ENCODE peak calls at places on chromosomes 5 and 9, in four cellular contexts. L is HepG2, E is GM12878, U is H1. X is an unnamed sample.

GRCh38 chr9:100066539-100066938 is 32.3 kb downstream of the ERP44 start:
- DNase-seq in L (no peak), E (peak), U (no peak), X (no peak)

GRCh38 chr5:143428738-143429420 is 25.4 kb upstream of the NR3C1 start:
- DNase-seq in L (no peak), E (no peak), U (no peak), X (no peak)

GRCh38 chr9:88535226-88535931 is 401 bp downstream of the NXNL2 start:
- DNase-seq in L (no peak), E (no peak), U (no peak), X (no peak)

GRCh38 chr5:121890297-121890858 is 38.7 kb downstream of the FTMT start:
- DNase-seq in L (no peak), E (no peak), U (no peak), X (no peak)

GRCh38 chr5:105828855-105829254 is 1841.9 kb downstream of the EFNA5 start:
- DNase-seq in L (no peak), E (no peak), U (no peak), X (no peak)

GRCh38 chr5:132130918-132131715 is 57.5 kb downstream of the CSF2 start:
- DNase-seq in L (no peak), E (no peak), U (no peak), X (no peak)

GRCh38 chr9:114371343-114371985 is 16.3 kb downstream of the AKNA start:
- DNase-seq in L (no peak), E (no peak), U (no peak), X (no peak)

GRCh38 chr5:115151208-115151805 is 18.4 kb downstream of the TRIM36 start:
- DNase-seq in L (no peak), E (no peak), U (no peak), X (no peak)

GRCh38 chr9:19229725-19230355 is 653 bp upstream of the DENND4C start:
- DNase-seq in L (peak), E (no peak), U (peak), X (peak)

GRCh38 chr5:1002271-1002546 is 6.4 kb upstream of the NKD2 start:
- DNase-seq in L (no peak), E (no peak), U (no peak), X (no peak)

GRCh38 chr9:3507395-3508077 is 18.3 kb downstream of the RFX3 start:
- DNase-seq in L (no peak), E (no peak), U (no peak), X (no peak)

GRCh38 chr5:6459896-6460295 is 11.2 kb downstream of the UBE2QL1 start:
- DNase-seq in L (no peak), E (no peak), U (no peak), X (no peak)

GRCh38 chr5:115098041-115098702 is 71.5 kb downstream of the TRIM36 start:
- DNase-seq in L (peak), E (peak), U (no peak), X (no peak)

GRCh38 chr5:43152946-43153345 is 32.2 kb downstream of the ZNF131 start:
- DNase-seq in L (no peak), E (no peak), U (no peak), X (no peak)

GRCh38 chr5:1661831-1662558 is 137.6 kb downstream of the MRPL36 start:
- DNase-seq in L (no peak), E (no peak), U (no peak), X (no peak)

GRCh38 chr9:34143116-34143515 is 16.6 kb upstream of the DCAF12 start:
- DNase-seq in L (no peak), E (no peak), U (no peak), X (no peak)

GRCh38 chr5:113177225-113177624 is 200.6 kb downstream of the DCP2 start:
- DNase-seq in L (peak), E (no peak), U (no peak), X (no peak)

DNA sequence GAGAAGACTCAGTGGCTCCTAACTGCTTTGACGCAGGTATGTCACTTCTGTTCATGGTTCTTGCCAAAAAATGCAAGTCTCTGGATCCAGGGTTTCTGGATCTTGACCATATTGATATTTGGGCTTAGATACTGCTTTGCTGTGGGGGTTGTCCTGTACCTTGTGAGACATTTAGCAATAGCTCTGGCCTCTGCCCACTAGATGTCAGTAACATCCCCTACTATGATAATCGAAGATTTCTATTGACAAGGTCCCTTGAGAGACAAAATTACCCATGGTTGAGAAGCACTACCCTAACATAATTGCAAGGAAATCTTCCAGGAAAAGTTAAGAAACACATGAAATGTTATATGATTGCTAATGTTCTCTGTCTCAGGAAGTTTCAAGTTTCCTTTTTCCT is 285.4 kb downstream of the TMEM232 start:
- DNase-seq in L (peak), E (no peak), U (no peak), X (peak)
- TF ChIP-seq SUZ12 in L (no peak), E (no peak), U (no peak), X (no peak)

GRCh38 chr5:71782771-71783770 is 64.0 kb downstream of the CARTPT start:
- DNase-seq in L (peak), E (peak), U (peak), X (peak)
- H3K9ac ChIP-seq in L (no peak), E (peak), U (no peak), X (no peak)

DNA sequence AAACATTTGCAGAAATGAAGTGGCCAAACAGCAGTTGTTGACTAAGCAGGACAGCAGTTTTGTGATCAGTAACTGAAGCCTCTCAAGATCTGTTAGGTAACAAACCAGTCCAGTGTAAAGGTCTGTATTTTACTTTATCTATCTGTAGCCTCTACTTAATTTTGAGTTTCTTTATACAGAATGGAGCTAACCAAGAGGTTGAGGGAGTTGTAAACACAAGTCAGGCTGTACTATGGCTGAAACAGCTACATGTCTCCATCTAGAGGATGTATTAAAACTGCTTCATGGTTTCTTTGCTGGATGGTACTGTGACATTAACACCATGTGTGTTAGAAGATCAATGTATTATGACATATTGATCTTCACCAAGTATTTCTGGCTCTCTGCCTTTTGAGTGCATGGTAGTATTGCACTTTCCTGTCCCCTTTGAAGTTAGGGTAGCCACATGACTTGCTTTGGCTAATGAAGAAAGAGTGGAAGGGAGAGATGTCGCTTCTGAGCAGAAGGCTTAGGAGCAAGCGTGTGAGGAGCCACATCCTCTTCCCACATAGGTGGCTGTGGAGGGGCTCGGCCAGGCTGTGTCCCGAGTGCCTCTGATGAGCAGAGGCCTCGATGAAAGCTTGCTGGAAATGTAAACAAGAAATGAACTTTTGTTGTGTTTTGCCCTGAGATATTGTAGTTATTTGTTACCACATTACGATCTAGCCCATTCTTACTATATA is 105.6 kb upstream of the PCA3 start:
- DNase-seq in L (peak), E (no peak), U (no peak), X (no peak)
- TF ChIP-seq YY1 in L (no peak), E (peak), U (no peak), X (no peak)

GRCh38 chr9:13480688-13481087 is 201.2 kb upstream of the MPDZ start:
- DNase-seq in L (no peak), E (no peak), U (no peak), X (no peak)
- TF ChIP-seq SUZ12 in L (no peak), E (no peak), U (no peak), X (no peak)

DNA sequence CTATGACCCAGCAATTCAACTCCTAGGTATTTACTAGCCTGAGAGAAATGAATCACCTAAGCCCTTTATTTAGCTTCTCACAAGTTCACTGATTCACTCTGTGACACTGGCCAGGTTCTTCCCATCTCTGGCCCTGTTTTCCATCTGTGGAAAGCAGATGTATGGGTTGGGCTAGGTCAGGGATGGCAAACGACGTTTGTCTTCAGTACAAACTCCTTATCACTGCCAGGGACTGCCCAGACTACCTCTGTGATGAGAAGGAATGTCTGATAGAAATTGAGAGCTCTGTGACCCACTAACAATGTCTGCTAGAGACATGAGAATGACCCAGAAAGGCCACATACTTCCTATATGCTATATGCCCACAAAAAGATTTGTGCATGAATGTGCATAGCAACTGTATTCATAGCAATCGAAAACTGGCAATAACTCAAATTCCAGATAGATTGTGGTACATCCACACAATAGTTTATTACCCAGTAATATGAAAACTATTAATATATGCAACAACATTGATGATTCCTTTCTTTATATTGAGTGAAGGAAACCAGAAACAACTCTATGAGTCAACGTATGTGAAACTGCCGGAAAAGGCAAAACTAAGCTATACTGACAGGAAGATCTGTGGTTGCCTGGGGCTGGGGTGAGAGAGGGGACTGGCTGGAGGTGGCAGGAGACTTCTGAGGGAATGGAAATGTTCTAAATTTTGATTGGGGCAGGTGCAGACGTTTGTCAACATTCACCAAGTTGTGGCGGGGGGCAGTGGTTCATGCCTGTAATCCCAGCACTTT is 32.0 kb upstream of the ADAM19 start:
- DNase-seq in L (no peak), E (no peak), U (no peak), X (no peak)
- H3K9ac ChIP-seq in L (no peak), E (no peak), U (no peak), X (no peak)

GRCh38 chr5:35004200-35004599 is 43.5 kb downstream of the AGXT2 start:
- DNase-seq in L (no peak), E (no peak), U (peak), X (no peak)
- TF ChIP-seq YY1 in L (no peak), E (no peak), U (no peak), X (no peak)

DNA sequence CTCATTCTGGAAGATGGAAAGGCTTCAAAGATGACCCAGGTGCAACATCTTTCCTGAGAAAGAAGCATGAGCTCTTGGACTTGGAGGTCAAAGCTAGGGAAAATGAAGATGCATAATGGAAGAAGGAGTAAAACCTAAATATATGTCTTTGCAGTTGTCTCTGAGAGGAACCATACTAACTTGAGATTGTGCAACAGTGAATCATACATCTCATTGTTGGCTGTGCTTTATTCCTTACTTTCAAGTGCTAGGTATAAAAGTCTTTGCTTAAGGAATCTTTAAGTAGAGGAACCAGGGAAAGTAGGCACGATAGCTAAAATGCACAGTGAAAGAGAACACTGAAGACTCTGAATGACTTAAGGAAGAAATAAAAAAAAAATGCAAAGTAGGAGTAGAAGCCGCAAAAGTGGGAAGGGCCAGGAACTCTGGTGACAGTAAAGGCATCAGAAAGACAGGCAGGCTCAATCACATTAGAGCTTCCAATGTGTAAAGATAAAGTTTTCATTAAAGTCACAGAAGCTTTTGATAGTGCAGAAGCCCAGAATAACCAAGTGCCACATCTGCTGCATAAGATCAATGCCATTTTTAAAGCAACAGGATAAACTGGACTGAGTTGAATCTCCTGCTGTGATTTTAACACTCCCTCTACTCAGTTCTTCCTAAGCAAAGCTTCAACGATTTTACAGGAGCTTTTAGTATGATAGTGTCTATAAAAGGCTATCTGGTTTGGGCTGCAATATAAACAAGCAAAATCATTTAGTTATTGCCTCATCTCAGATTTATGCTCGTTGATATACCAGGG is 432.3 kb upstream of the EDIL3 start:
- DNase-seq in L (no peak), E (no peak), U (no peak), X (no peak)
- TF ChIP-seq SUZ12 in L (no peak), E (no peak), U (no peak), X (no peak)

GRCh38 chr9:4831119-4831518 is 38.4 kb downstream of the RCL1 start:
- DNase-seq in L (no peak), E (no peak), U (no peak), X (no peak)
- H3K9ac ChIP-seq in L (no peak), E (no peak), U (no peak), X (no peak)

X was measured in NT2/D1.